ENCODE peak calls at places on chromosome 11, in six cellular contexts. One of them, this sample, is unnamed.

GRCh38 chr11:61637287-61637686 is 42.9 kb upstream of the DAGLA start:
- DNase-seq in body of pancreas: no peak
- DNase-seq in stimulated activated CD4-positive, alpha-beta T cell treated with anti-CD3 and anti-CD28 coated beads, Interleukin-4, amount 100 ng/mL, for 4 hours: no peak
- DNase-seq in AG10803: no peak
- DNase-seq in nephron progenitor cell: no peak
- DNase-seq in AG09309: no peak
- DNase-seq in this sample: no peak

GRCh38 chr11:88538088-88538487 is 200.6 kb upstream of the CTSC start:
- DNase-seq in body of pancreas: no peak
- DNase-seq in nephron progenitor cell: no peak
- DNase-seq in stimulated activated CD4-positive, alpha-beta T cell treated with anti-CD3 and anti-CD28 coated beads, Interleukin-4, amount 100 ng/mL, for 4 hours: no peak
- DNase-seq in AG09309: peak
- DNase-seq in AG10803: peak
- DNase-seq in this sample: peak

GRCh38 chr11:1303196-1303821 is 6.1 kb downstream of the TOLLIP start:
- DNase-seq in stimulated activated CD4-positive, alpha-beta T cell treated with anti-CD3 and anti-CD28 coated beads, Interleukin-4, amount 100 ng/mL, for 4 hours: no peak
- DNase-seq in AG10803: no peak
- DNase-seq in body of pancreas: peak
- DNase-seq in nephron progenitor cell: no peak
- DNase-seq in AG09309: no peak
- DNase-seq in this sample: no peak

GRCh38 chr11:10727259-10727851 is 23.7 kb upstream of the CTR9 start:
- DNase-seq in AG09309: peak
- DNase-seq in nephron progenitor cell: peak
- DNase-seq in stimulated activated CD4-positive, alpha-beta T cell treated with anti-CD3 and anti-CD28 coated beads, Interleukin-4, amount 100 ng/mL, for 4 hours: no peak
- DNase-seq in AG10803: peak
- DNase-seq in body of pancreas: no peak
- DNase-seq in this sample: no peak

GRCh38 chr11:130528301-130528651 is 79.8 kb downstream of the ADAMTS15 start:
- DNase-seq in stimulated activated CD4-positive, alpha-beta T cell treated with anti-CD3 and anti-CD28 coated beads, Interleukin-4, amount 100 ng/mL, for 4 hours: no peak
- DNase-seq in body of pancreas: no peak
- DNase-seq in AG09309: no peak
- DNase-seq in nephron progenitor cell: no peak
- DNase-seq in AG10803: no peak
- DNase-seq in this sample: no peak

GRCh38 chr11:130246719-130247118 is 68.0 kb downstream of the ZBTB44 start:
- DNase-seq in body of pancreas: no peak
- DNase-seq in stimulated activated CD4-positive, alpha-beta T cell treated with anti-CD3 and anti-CD28 coated beads, Interleukin-4, amount 100 ng/mL, for 4 hours: no peak
- DNase-seq in AG10803: no peak
- DNase-seq in nephron progenitor cell: no peak
- DNase-seq in AG09309: no peak
- DNase-seq in this sample: peak

GRCh38 chr11:12101318-12101717 is 9.1 kb upstream of the MICAL2 start:
- DNase-seq in stimulated activated CD4-positive, alpha-beta T cell treated with anti-CD3 and anti-CD28 coated beads, Interleukin-4, amount 100 ng/mL, for 4 hours: no peak
- DNase-seq in AG09309: no peak
- DNase-seq in AG10803: no peak
- DNase-seq in nephron progenitor cell: no peak
- DNase-seq in body of pancreas: no peak
- DNase-seq in this sample: no peak

GRCh38 chr11:126495806-126496205 is 140.3 kb downstream of the ST3GAL4 start:
- DNase-seq in stimulated activated CD4-positive, alpha-beta T cell treated with anti-CD3 and anti-CD28 coated beads, Interleukin-4, amount 100 ng/mL, for 4 hours: no peak
- DNase-seq in nephron progenitor cell: no peak
- DNase-seq in AG10803: no peak
- DNase-seq in AG09309: no peak
- DNase-seq in body of pancreas: peak
- DNase-seq in this sample: no peak

GRCh38 chr11:29173660-29174062 is 843.2 kb downstream of the KCNA4 start:
- DNase-seq in AG10803: peak
- DNase-seq in stimulated activated CD4-positive, alpha-beta T cell treated with anti-CD3 and anti-CD28 coated beads, Interleukin-4, amount 100 ng/mL, for 4 hours: no peak
- DNase-seq in body of pancreas: no peak
- DNase-seq in nephron progenitor cell: no peak
- DNase-seq in AG09309: no peak
- DNase-seq in this sample: peak

GRCh38 chr11:59207988-59208432 is 4.7 kb downstream of the MPEG1 start:
- DNase-seq in body of pancreas: peak
- DNase-seq in nephron progenitor cell: peak
- DNase-seq in AG10803: peak
- DNase-seq in stimulated activated CD4-positive, alpha-beta T cell treated with anti-CD3 and anti-CD28 coated beads, Interleukin-4, amount 100 ng/mL, for 4 hours: peak
- DNase-seq in AG09309: peak
- DNase-seq in this sample: peak

GRCh38 chr11:110085255-110085838 is 7.8 kb upstream of the ZC3H12C start:
- DNase-seq in body of pancreas: no peak
- DNase-seq in AG10803: peak
- DNase-seq in stimulated activated CD4-positive, alpha-beta T cell treated with anti-CD3 and anti-CD28 coated beads, Interleukin-4, amount 100 ng/mL, for 4 hours: no peak
- DNase-seq in nephron progenitor cell: no peak
- DNase-seq in AG09309: no peak
- DNase-seq in this sample: no peak

GRCh38 chr11:57513911-57514537 is 1.5 kb downstream of the SLC43A1 start:
- DNase-seq in body of pancreas: peak
- DNase-seq in stimulated activated CD4-positive, alpha-beta T cell treated with anti-CD3 and anti-CD28 coated beads, Interleukin-4, amount 100 ng/mL, for 4 hours: peak
- DNase-seq in AG10803: peak
- DNase-seq in nephron progenitor cell: peak
- DNase-seq in AG09309: no peak
- DNase-seq in this sample: no peak

GRCh38 chr11:34926101-34926830 is 9.8 kb downstream of the PDHX start:
- DNase-seq in AG10803: peak
- DNase-seq in body of pancreas: no peak
- DNase-seq in nephron progenitor cell: no peak
- DNase-seq in AG09309: peak
- DNase-seq in stimulated activated CD4-positive, alpha-beta T cell treated with anti-CD3 and anti-CD28 coated beads, Interleukin-4, amount 100 ng/mL, for 4 hours: no peak
- DNase-seq in this sample: no peak